ENCODE peak calls at places on chromosomes 3 and 15, in four cellular contexts. One of them, this sample, is unnamed.

GRCh38 chr15:34719051-34719882 is 35.5 kb downstream of the GJD2 start:
- DNase-seq in AG08395: no peak
- DNase-seq in HS-27A: no peak
- DNase-seq in brain microvascular endothelial cell: no peak
- DNase-seq in this sample: no peak

GRCh38 chr3:186021673-186022362 is 84.0 kb upstream of the TRA2B start:
- DNase-seq in AG08395: peak
- DNase-seq in HS-27A: peak
- DNase-seq in brain microvascular endothelial cell: peak
- DNase-seq in this sample: peak

GRCh38 chr15:75776075-75776443 is 63.4 kb upstream of the CSPG4 start:
- DNase-seq in AG08395: peak
- DNase-seq in HS-27A: peak
- DNase-seq in brain microvascular endothelial cell: peak
- DNase-seq in this sample: peak

GRCh38 chr3:169945313-169945712 is 21.3 kb upstream of the SEC62 start:
- DNase-seq in AG08395: no peak
- DNase-seq in HS-27A: no peak
- DNase-seq in brain microvascular endothelial cell: peak
- DNase-seq in this sample: no peak

GRCh38 chr15:50256188-50257041 is 9.1 kb downstream of the HDC start:
- DNase-seq in AG08395: no peak
- DNase-seq in HS-27A: peak
- DNase-seq in brain microvascular endothelial cell: peak
- DNase-seq in this sample: no peak

GRCh38 chr3:190051643-190052042 is 69.1 kb downstream of the P3H2 start:
- DNase-seq in AG08395: no peak
- DNase-seq in HS-27A: no peak
- DNase-seq in brain microvascular endothelial cell: no peak
- DNase-seq in this sample: no peak

GRCh38 chr15:76285241-76285825 is 25.9 kb downstream of the ETFA start:
- DNase-seq in AG08395: peak
- DNase-seq in HS-27A: peak
- DNase-seq in brain microvascular endothelial cell: peak
- DNase-seq in this sample: no peak

GRCh38 chr3:177465243-177465642 is 268.0 kb upstream of the TBL1XR1 start:
- DNase-seq in AG08395: no peak
- DNase-seq in HS-27A: no peak
- DNase-seq in brain microvascular endothelial cell: no peak
- DNase-seq in this sample: no peak

GRCh38 chr3:30539772-30540171 is 66.6 kb upstream of the TGFBR2 start:
- DNase-seq in AG08395: no peak
- DNase-seq in HS-27A: peak
- DNase-seq in brain microvascular endothelial cell: peak
- DNase-seq in this sample: peak

GRCh38 chr3:122962149-122962548 is 65.4 kb downstream of the SEMA5B start:
- DNase-seq in AG08395: no peak
- DNase-seq in HS-27A: no peak
- DNase-seq in brain microvascular endothelial cell: no peak
- DNase-seq in this sample: no peak